ENCODE peak calls at places on chromosomes 4 and X, in four cellular contexts. One of them, this sample, is unnamed.

GRCh38 chr4:29046166-29046565 is 1674.0 kb upstream of the PCDH7 start:
- DNase-seq in cardiac muscle cell: no peak
- DNase-seq in transverse colon: no peak
- DNase-seq in spleen: no peak
- DNase-seq in this sample: no peak

GRCh38 chr4:2818351-2818939 is 25.2 kb upstream of the ADD1 start:
- DNase-seq in cardiac muscle cell: peak; percentile 32
- DNase-seq in transverse colon: no peak
- DNase-seq in spleen: no peak
- DNase-seq in this sample: no peak

GRCh38 chr4:165716472-165716871 is 156.6 kb upstream of the TLL1 start:
- DNase-seq in cardiac muscle cell: no peak
- DNase-seq in transverse colon: no peak
- DNase-seq in spleen: no peak
- DNase-seq in this sample: no peak

GRCh38 chrX:2693526-2694002 is 2.5 kb downstream of the CD99 start:
- DNase-seq in cardiac muscle cell: no peak
- DNase-seq in transverse colon: no peak
- DNase-seq in spleen: peak; percentile 64
- DNase-seq in this sample: no peak

GRCh38 chr4:26885912-26886274 is 25.3 kb downstream of the STIM2 start:
- DNase-seq in cardiac muscle cell: no peak
- DNase-seq in transverse colon: no peak
- DNase-seq in spleen: no peak
- DNase-seq in this sample: peak; percentile 28

GRCh38 chr4:89482248-89482647 is 174.6 kb upstream of the GPRIN3 start:
- DNase-seq in cardiac muscle cell: peak; percentile 45
- DNase-seq in transverse colon: no peak
- DNase-seq in spleen: no peak
- DNase-seq in this sample: no peak

GRCh38 chr4:183142566-183143545 is 43.8 kb downstream of the WWC2 start:
- DNase-seq in cardiac muscle cell: peak; percentile 35
- DNase-seq in transverse colon: peak; percentile 17
- DNase-seq in spleen: no peak
- DNase-seq in this sample: no peak

GRCh38 chr4:123421227-123421941 is 24.8 kb downstream of the SPRY1 start:
- DNase-seq in cardiac muscle cell: no peak
- DNase-seq in transverse colon: no peak
- DNase-seq in spleen: no peak
- DNase-seq in this sample: no peak

GRCh38 chr4:22063613-22064012 is 115.0 kb upstream of the KCNIP4 start:
- DNase-seq in cardiac muscle cell: no peak
- DNase-seq in transverse colon: no peak
- DNase-seq in spleen: no peak
- DNase-seq in this sample: no peak

GRCh38 chrX:29422034-29422433 is 793.3 kb upstream of the MAGEB2 start:
- DNase-seq in cardiac muscle cell: no peak
- DNase-seq in transverse colon: no peak
- DNase-seq in spleen: no peak
- DNase-seq in this sample: peak; percentile 20

GRCh38 chrX:35499071-35499862 is 298.9 kb upstream of the MAGEB16 start:
- DNase-seq in cardiac muscle cell: no peak
- DNase-seq in transverse colon: no peak
- DNase-seq in spleen: no peak
- DNase-seq in this sample: no peak

GRCh38 chrX:39414290-39414847 is 613.1 kb downstream of the MID1IP1 start:
- DNase-seq in cardiac muscle cell: no peak
- DNase-seq in transverse colon: no peak
- DNase-seq in spleen: no peak
- DNase-seq in this sample: no peak

GRCh38 chrX:99938464-99938863 is 471.6 kb downstream of the PCDH19 start:
- DNase-seq in cardiac muscle cell: no peak
- DNase-seq in transverse colon: no peak
- DNase-seq in spleen: peak; percentile 43
- DNase-seq in this sample: no peak

GRCh38 chrX:53193093-53193492 is 31.9 kb downstream of the KDM5C start:
- DNase-seq in cardiac muscle cell: no peak
- DNase-seq in transverse colon: no peak
- DNase-seq in spleen: no peak
- DNase-seq in this sample: no peak

GRCh38 chrX:53186363-53186762 is 38.6 kb downstream of the KDM5C start:
- DNase-seq in cardiac muscle cell: no peak
- DNase-seq in transverse colon: no peak
- DNase-seq in spleen: no peak
- DNase-seq in this sample: no peak

GRCh38 chrX:53188763-53189162 is 36.2 kb downstream of the KDM5C start:
- DNase-seq in cardiac muscle cell: no peak
- DNase-seq in transverse colon: no peak
- DNase-seq in spleen: no peak
- DNase-seq in this sample: no peak

GRCh38 chrX:53194308-53194707 is 30.7 kb downstream of the KDM5C start:
- DNase-seq in cardiac muscle cell: no peak
- DNase-seq in transverse colon: no peak
- DNase-seq in spleen: no peak
- DNase-seq in this sample: no peak

GRCh38 chrX:53190363-53190960 is 34.5 kb downstream of the KDM5C start:
- DNase-seq in cardiac muscle cell: peak; percentile 32
- DNase-seq in transverse colon: no peak
- DNase-seq in spleen: no peak
- DNase-seq in this sample: no peak
- TF ChIP-seq CTCF in cardiac muscle cell: no peak
- TF ChIP-seq CTCF in transverse colon: no peak
- TF ChIP-seq CTCF in spleen: no peak
- TF ChIP-seq CTCF in this sample: no peak

GRCh38 chrX:131745942-131746489 is 202.1 kb downstream of the OR13H1 start:
- DNase-seq in cardiac muscle cell: no peak
- DNase-seq in transverse colon: no peak
- DNase-seq in spleen: no peak
- DNase-seq in this sample: no peak

GRCh38 chrX:131739823-131740222 is 195.9 kb downstream of the OR13H1 start:
- DNase-seq in cardiac muscle cell: no peak
- DNase-seq in transverse colon: no peak
- DNase-seq in spleen: no peak
- DNase-seq in this sample: no peak

GRCh38 chrX:131746491-131746968 is 202.7 kb downstream of the OR13H1 start:
- DNase-seq in cardiac muscle cell: no peak
- DNase-seq in transverse colon: peak; percentile 89
- DNase-seq in spleen: peak; percentile 88
- DNase-seq in this sample: peak; percentile 91

DNA sequence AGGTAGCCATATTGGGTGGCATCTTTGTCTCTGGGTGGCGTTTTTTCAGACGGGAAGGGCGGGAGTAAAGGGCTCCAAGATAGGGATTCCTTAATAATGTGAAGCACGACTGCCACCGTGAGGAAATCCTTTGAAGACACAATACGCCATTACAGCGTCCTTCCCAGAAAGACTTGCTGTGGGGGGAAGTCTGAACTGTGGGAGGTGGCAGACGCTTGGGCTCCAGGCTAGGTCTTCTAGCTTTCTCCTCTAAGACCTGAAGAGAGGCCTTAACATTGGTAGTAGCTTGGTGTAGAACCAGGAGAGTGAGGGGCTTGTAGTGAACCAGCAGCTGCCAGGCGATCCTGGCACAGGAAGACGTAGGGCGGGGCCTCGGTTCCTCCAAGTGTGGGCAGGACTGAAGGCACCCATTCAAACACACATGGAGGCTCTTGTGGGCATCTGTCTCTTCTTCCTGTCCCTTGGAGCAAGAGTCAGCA is 197.3 kb downstream of the OR13H1 start:
- DNase-seq in cardiac muscle cell: no peak
- DNase-seq in transverse colon: peak; percentile 91
- DNase-seq in spleen: peak; percentile 89
- DNase-seq in this sample: peak; percentile 92
- H3K9me3 ChIP-seq in cardiac muscle cell: no peaks in the 10 kb centered on the region
- H3K9me3 ChIP-seq in transverse colon: no peaks in the 10 kb centered on the region
- H3K9me3 ChIP-seq in spleen: peaks cover 15% of the 10 kb centered on the region
- H3K9me3 ChIP-seq in this sample: no peaks in the 10 kb centered on the region

GRCh38 chrX:86348669-86349068 is 200.4 kb downstream of the DACH2 start:
- DNase-seq in cardiac muscle cell: no peak
- DNase-seq in transverse colon: no peak
- DNase-seq in spleen: no peak
- DNase-seq in this sample: no peak
- TF ChIP-seq CTCF in cardiac muscle cell: no peak
- TF ChIP-seq CTCF in transverse colon: no peak
- TF ChIP-seq CTCF in spleen: no peak
- TF ChIP-seq CTCF in this sample: no peak

DNA sequence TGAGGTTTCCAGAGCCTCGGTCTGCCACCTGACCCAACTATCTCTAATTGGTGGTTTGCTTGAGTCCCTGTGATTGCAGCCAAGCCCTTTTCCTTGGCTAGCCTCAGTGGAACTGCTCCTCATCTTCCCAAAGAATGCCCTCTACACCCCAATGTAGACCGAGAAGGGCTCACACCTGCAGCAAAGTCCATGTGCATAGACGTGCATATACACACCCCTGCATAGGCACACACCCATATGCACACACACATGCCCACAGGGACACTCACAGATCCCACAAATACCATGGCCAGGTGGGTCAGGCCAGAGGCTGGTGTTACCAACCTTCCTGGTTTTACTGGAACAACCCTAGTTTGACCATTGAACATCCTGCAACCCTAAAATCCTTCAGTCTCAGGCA is 332 bp downstream of the AWAT2 start:
- DNase-seq in cardiac muscle cell: no peak
- DNase-seq in transverse colon: no peak
- DNase-seq in spleen: no peak
- DNase-seq in this sample: no peak
- H3K9me3 ChIP-seq in cardiac muscle cell: no peaks in the 10 kb centered on the region
- H3K9me3 ChIP-seq in transverse colon: no peaks in the 10 kb centered on the region
- H3K9me3 ChIP-seq in spleen: no peaks in the 10 kb centered on the region
- H3K9me3 ChIP-seq in this sample: no peaks in the 10 kb centered on the region

GRCh38 chrX:150269613-150270254 is 93.4 kb upstream of the MAMLD1 start:
- DNase-seq in cardiac muscle cell: no peak
- DNase-seq in transverse colon: no peak
- DNase-seq in spleen: no peak
- DNase-seq in this sample: no peak
- TF ChIP-seq CTCF in cardiac muscle cell: no peak
- TF ChIP-seq CTCF in transverse colon: no peak
- TF ChIP-seq CTCF in spleen: no peak
- TF ChIP-seq CTCF in this sample: no peak

GRCh38 chr4:168537556-168537955 is 40.7 kb downstream of the PALLD start:
- DNase-seq in cardiac muscle cell: no peak
- DNase-seq in transverse colon: no peak
- DNase-seq in spleen: no peak
- DNase-seq in this sample: no peak

GRCh38 chr4:168535689-168536088 is 38.8 kb downstream of the PALLD start:
- DNase-seq in cardiac muscle cell: no peak
- DNase-seq in transverse colon: no peak
- DNase-seq in spleen: no peak
- DNase-seq in this sample: no peak

GRCh38 chr4:168536448-168536847 is 39.6 kb downstream of the PALLD start:
- DNase-seq in cardiac muscle cell: no peak
- DNase-seq in transverse colon: no peak
- DNase-seq in spleen: no peak
- DNase-seq in this sample: no peak

GRCh38 chr4:168534535-168534934 is 37.7 kb downstream of the PALLD start:
- DNase-seq in cardiac muscle cell: no peak
- DNase-seq in transverse colon: no peak
- DNase-seq in spleen: no peak
- DNase-seq in this sample: no peak

DNA sequence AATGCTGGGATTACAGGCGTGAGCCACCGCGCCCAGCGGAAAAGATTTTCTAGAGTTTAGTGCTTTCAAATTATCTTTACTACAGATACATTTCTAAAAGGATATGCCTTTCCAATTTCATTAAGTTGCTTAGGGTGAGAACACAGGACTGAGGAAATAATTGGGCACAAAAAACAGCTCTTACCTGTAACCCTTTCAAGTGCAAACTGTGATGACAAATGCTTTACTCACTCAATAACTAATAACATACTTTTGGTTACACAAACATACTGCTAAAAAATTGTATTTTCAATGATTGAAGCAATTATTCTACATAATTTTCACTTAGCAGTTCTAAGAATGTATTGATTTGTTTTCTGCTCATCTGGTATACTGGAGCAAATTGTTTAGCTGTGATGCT is 40.2 kb downstream of the PALLD start:
- DNase-seq in cardiac muscle cell: no peak
- DNase-seq in transverse colon: no peak
- DNase-seq in spleen: no peak
- DNase-seq in this sample: no peak
- H3K9me3 ChIP-seq in cardiac muscle cell: no peaks in the 10 kb centered on the region
- H3K9me3 ChIP-seq in transverse colon: no peaks in the 10 kb centered on the region
- H3K9me3 ChIP-seq in spleen: no peaks in the 10 kb centered on the region
- H3K9me3 ChIP-seq in this sample: no peaks in the 10 kb centered on the region

This sample was measured in colonic mucosa.